ENCODE peak calls at places on chromosomes 1 and 21, in ten cellular contexts. One of them, this sample, is unnamed.

GRCh38 chr1:6911229-6911941 is 126.1 kb downstream of the CAMTA1 start:
- DNase-seq in Caco-2: no peak
- DNase-seq in aorta: no peak
- DNase-seq in left lung: no peak
- DNase-seq in AG04449: no peak
- DNase-seq in brain microvascular endothelial cell: no peak
- DNase-seq in effector memory CD4-positive, alpha-beta T cell: no peak
- DNase-seq in Karpas-422: no peak
- DNase-seq in CD4-positive, CD25-positive, alpha-beta regulatory T cell: no peak
- DNase-seq in GM23338: no peak
- DNase-seq in this sample: no peak

GRCh38 chr1:7290971-7291970 is 479.8 kb upstream of the VAMP3 start:
- DNase-seq in Caco-2: no peak
- DNase-seq in aorta: peak; percentile 76
- DNase-seq in left lung: no peak
- DNase-seq in AG04449: no peak
- DNase-seq in brain microvascular endothelial cell: peak; percentile 13
- DNase-seq in effector memory CD4-positive, alpha-beta T cell: no peak
- DNase-seq in Karpas-422: no peak
- DNase-seq in CD4-positive, CD25-positive, alpha-beta regulatory T cell: no peak
- DNase-seq in GM23338: no peak
- DNase-seq in this sample: no peak

GRCh38 chr1:31880957-31881697 is 57.0 kb downstream of the PTP4A2 start:
- DNase-seq in Caco-2: no peak
- DNase-seq in aorta: no peak
- DNase-seq in left lung: no peak
- DNase-seq in AG04449: no peak
- DNase-seq in brain microvascular endothelial cell: no peak
- DNase-seq in effector memory CD4-positive, alpha-beta T cell: no peak
- DNase-seq in Karpas-422: peak; percentile 79
- DNase-seq in CD4-positive, CD25-positive, alpha-beta regulatory T cell: no peak
- DNase-seq in GM23338: no peak
- DNase-seq in this sample: no peak

GRCh38 chr1:91799159-91799558 is 86.8 kb downstream of the TGFBR3 start:
- DNase-seq in Caco-2: no peak
- DNase-seq in aorta: no peak
- DNase-seq in left lung: no peak
- DNase-seq in AG04449: no peak
- DNase-seq in brain microvascular endothelial cell: no peak
- DNase-seq in effector memory CD4-positive, alpha-beta T cell: no peak
- DNase-seq in Karpas-422: no peak
- DNase-seq in CD4-positive, CD25-positive, alpha-beta regulatory T cell: no peak
- DNase-seq in GM23338: no peak
- DNase-seq in this sample: no peak

GRCh38 chr21:44836666-44837471 is 19.0 kb upstream of the SUMO3 start:
- DNase-seq in Caco-2: peak; percentile 78
- DNase-seq in aorta: no peak
- DNase-seq in left lung: no peak
- DNase-seq in AG04449: no peak
- DNase-seq in brain microvascular endothelial cell: no peak
- DNase-seq in effector memory CD4-positive, alpha-beta T cell: no peak
- DNase-seq in Karpas-422: peak; percentile 57
- DNase-seq in CD4-positive, CD25-positive, alpha-beta regulatory T cell: no peak
- DNase-seq in GM23338: no peak
- DNase-seq in this sample: no peak

GRCh38 chr1:205446828-205447227 is 9.0 kb downstream of the BLACAT1 start:
- DNase-seq in Caco-2: no peak
- DNase-seq in aorta: no peak
- DNase-seq in left lung: no peak
- DNase-seq in AG04449: no peak
- DNase-seq in brain microvascular endothelial cell: no peak
- DNase-seq in effector memory CD4-positive, alpha-beta T cell: no peak
- DNase-seq in Karpas-422: no peak
- DNase-seq in CD4-positive, CD25-positive, alpha-beta regulatory T cell: no peak
- DNase-seq in GM23338: peak; percentile 30
- DNase-seq in this sample: no peak

GRCh38 chr1:86317926-86318325 is 78.2 kb downstream of the ODF2L start:
- DNase-seq in Caco-2: no peak
- DNase-seq in aorta: no peak
- DNase-seq in left lung: no peak
- DNase-seq in AG04449: no peak
- DNase-seq in brain microvascular endothelial cell: no peak
- DNase-seq in effector memory CD4-positive, alpha-beta T cell: no peak
- DNase-seq in Karpas-422: no peak
- DNase-seq in CD4-positive, CD25-positive, alpha-beta regulatory T cell: no peak
- DNase-seq in GM23338: no peak
- DNase-seq in this sample: no peak

GRCh38 chr1:39802496-39803260 is 14.0 kb upstream of the BMP8B start:
- DNase-seq in Caco-2: no peak
- DNase-seq in aorta: no peak
- DNase-seq in left lung: no peak
- DNase-seq in AG04449: no peak
- DNase-seq in brain microvascular endothelial cell: no peak
- DNase-seq in effector memory CD4-positive, alpha-beta T cell: no peak
- DNase-seq in Karpas-422: no peak
- DNase-seq in CD4-positive, CD25-positive, alpha-beta regulatory T cell: no peak
- DNase-seq in GM23338: no peak
- DNase-seq in this sample: no peak

GRCh38 chr1:59272507-59272906 is 24.4 kb upstream of the FGGY start:
- DNase-seq in Caco-2: no peak
- DNase-seq in aorta: peak; percentile 62
- DNase-seq in left lung: no peak
- DNase-seq in AG04449: no peak
- DNase-seq in brain microvascular endothelial cell: peak; percentile 50
- DNase-seq in effector memory CD4-positive, alpha-beta T cell: no peak
- DNase-seq in Karpas-422: no peak
- DNase-seq in CD4-positive, CD25-positive, alpha-beta regulatory T cell: no peak
- DNase-seq in GM23338: no peak
- DNase-seq in this sample: no peak

GRCh38 chr1:159535907-159536306 is at the start of gene OR10J5:
- DNase-seq in Caco-2: no peak
- DNase-seq in aorta: no peak
- DNase-seq in left lung: no peak
- DNase-seq in AG04449: no peak
- DNase-seq in brain microvascular endothelial cell: no peak
- DNase-seq in effector memory CD4-positive, alpha-beta T cell: no peak
- DNase-seq in Karpas-422: no peak
- DNase-seq in CD4-positive, CD25-positive, alpha-beta regulatory T cell: no peak
- DNase-seq in GM23338: no peak
- DNase-seq in this sample: no peak

GRCh38 chr1:9278114-9278513 is 14.6 kb upstream of the SPSB1 start:
- DNase-seq in Caco-2: no peak
- DNase-seq in aorta: no peak
- DNase-seq in left lung: no peak
- DNase-seq in AG04449: no peak
- DNase-seq in brain microvascular endothelial cell: no peak
- DNase-seq in effector memory CD4-positive, alpha-beta T cell: no peak
- DNase-seq in Karpas-422: no peak
- DNase-seq in CD4-positive, CD25-positive, alpha-beta regulatory T cell: no peak
- DNase-seq in GM23338: no peak
- DNase-seq in this sample: no peak

GRCh38 chr1:121458291-121459048 is 273.7 kb downstream of the SRGAP2C start:
- DNase-seq in Caco-2: no peak
- DNase-seq in aorta: no peak
- DNase-seq in left lung: no peak
- DNase-seq in AG04449: no peak
- DNase-seq in brain microvascular endothelial cell: no peak
- DNase-seq in effector memory CD4-positive, alpha-beta T cell: no peak
- DNase-seq in Karpas-422: peak; percentile 98
- DNase-seq in CD4-positive, CD25-positive, alpha-beta regulatory T cell: peak; percentile 12
- DNase-seq in GM23338: no peak
- DNase-seq in this sample: no peak

GRCh38 chr1:100347009-100347966 is 5.0 kb upstream of the CDC14A start:
- DNase-seq in Caco-2: no peak
- DNase-seq in aorta: no peak
- DNase-seq in left lung: no peak
- DNase-seq in AG04449: no peak
- DNase-seq in brain microvascular endothelial cell: peak; percentile 68
- DNase-seq in effector memory CD4-positive, alpha-beta T cell: no peak
- DNase-seq in Karpas-422: no peak
- DNase-seq in CD4-positive, CD25-positive, alpha-beta regulatory T cell: no peak
- DNase-seq in GM23338: no peak
- DNase-seq in this sample: no peak

GRCh38 chr1:24205701-24206464 is 18.8 kb upstream of the IFNLR1 start:
- DNase-seq in Caco-2: no peak
- DNase-seq in aorta: no peak
- DNase-seq in left lung: no peak
- DNase-seq in AG04449: no peak
- DNase-seq in brain microvascular endothelial cell: no peak
- DNase-seq in effector memory CD4-positive, alpha-beta T cell: no peak
- DNase-seq in Karpas-422: peak; percentile 35
- DNase-seq in CD4-positive, CD25-positive, alpha-beta regulatory T cell: no peak
- DNase-seq in GM23338: no peak
- DNase-seq in this sample: no peak

GRCh38 chr1:153506831-153507413 is 28.9 kb downstream of the S100A6 start:
- DNase-seq in Caco-2: peak; percentile 35
- DNase-seq in aorta: peak; percentile 91
- DNase-seq in left lung: no peak
- DNase-seq in AG04449: no peak
- DNase-seq in brain microvascular endothelial cell: peak; percentile 77
- DNase-seq in effector memory CD4-positive, alpha-beta T cell: no peak
- DNase-seq in Karpas-422: no peak
- DNase-seq in CD4-positive, CD25-positive, alpha-beta regulatory T cell: no peak
- DNase-seq in GM23338: no peak
- DNase-seq in this sample: peak; percentile 63

GRCh38 chr1:161962094-161962887 is 61.4 kb downstream of the OLFML2B start:
- DNase-seq in Caco-2: no peak
- DNase-seq in aorta: no peak
- DNase-seq in left lung: no peak
- DNase-seq in AG04449: peak; percentile 70
- DNase-seq in brain microvascular endothelial cell: peak; percentile 88
- DNase-seq in effector memory CD4-positive, alpha-beta T cell: no peak
- DNase-seq in Karpas-422: no peak
- DNase-seq in CD4-positive, CD25-positive, alpha-beta regulatory T cell: no peak
- DNase-seq in GM23338: no peak
- DNase-seq in this sample: peak; percentile 55
- H3K4me3 ChIP-seq in Caco-2: no peak overlapping the region
- H3K4me3 ChIP-seq in aorta: peak overlapping the region; percentile 29
- H3K4me3 ChIP-seq in left lung: no peak overlapping the region
- H3K4me3 ChIP-seq in AG04449: peak overlapping the region; percentile 37
- H3K4me3 ChIP-seq in brain microvascular endothelial cell: peak overlapping the region; percentile 47
- H3K4me3 ChIP-seq in effector memory CD4-positive, alpha-beta T cell: peak overlapping the region; percentile 31
- H3K4me3 ChIP-seq in Karpas-422: no peak overlapping the region
- H3K4me3 ChIP-seq in CD4-positive, CD25-positive, alpha-beta regulatory T cell: peak overlapping the region; percentile 74
- H3K4me3 ChIP-seq in GM23338: no peak overlapping the region
- H3K4me3 ChIP-seq in this sample: peak overlapping the region; percentile 1

DNA sequence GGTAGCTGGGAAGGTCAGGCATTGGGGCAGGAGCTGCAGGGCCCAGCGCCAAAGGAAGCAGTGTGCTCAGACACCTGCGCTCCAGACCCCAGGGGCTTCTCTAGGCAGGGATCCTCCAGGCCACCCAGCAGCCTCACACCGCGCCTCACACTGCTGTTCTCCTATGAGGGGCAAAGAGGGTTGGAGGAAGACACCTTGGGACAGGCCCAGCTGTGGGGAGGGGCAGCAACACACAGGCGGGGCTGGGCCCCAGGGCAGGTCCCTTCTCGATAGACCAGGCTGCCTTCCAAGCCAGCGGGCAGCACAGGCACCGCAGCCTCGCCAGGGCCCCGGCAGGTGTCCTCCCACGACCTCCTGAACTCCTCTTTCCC is 20.7 kb upstream of the PRSS38 start:
- DNase-seq in Caco-2: no peak
- DNase-seq in aorta: no peak
- DNase-seq in left lung: peak; percentile 75
- DNase-seq in AG04449: no peak
- DNase-seq in brain microvascular endothelial cell: no peak
- DNase-seq in effector memory CD4-positive, alpha-beta T cell: no peak
- DNase-seq in Karpas-422: no peak
- DNase-seq in CD4-positive, CD25-positive, alpha-beta regulatory T cell: no peak
- DNase-seq in GM23338: peak; percentile 27
- DNase-seq in this sample: no peak
- H3K4me3 ChIP-seq in Caco-2: no peak overlapping the region
- H3K4me3 ChIP-seq in aorta: no peak overlapping the region
- H3K4me3 ChIP-seq in left lung: no peak overlapping the region
- H3K4me3 ChIP-seq in AG04449: peak overlapping the region; percentile 34
- H3K4me3 ChIP-seq in brain microvascular endothelial cell: no peak overlapping the region
- H3K4me3 ChIP-seq in effector memory CD4-positive, alpha-beta T cell: no peak overlapping the region
- H3K4me3 ChIP-seq in Karpas-422: no peak overlapping the region
- H3K4me3 ChIP-seq in CD4-positive, CD25-positive, alpha-beta regulatory T cell: no peak overlapping the region
- H3K4me3 ChIP-seq in GM23338: no peak overlapping the region
- H3K4me3 ChIP-seq in this sample: peak overlapping the region; percentile 18

GRCh38 chr1:155251566-155251965 is 3.7 kb downstream of the ENTREP3 start:
- DNase-seq in Caco-2: no peak
- DNase-seq in aorta: no peak
- DNase-seq in left lung: no peak
- DNase-seq in AG04449: no peak
- DNase-seq in brain microvascular endothelial cell: no peak
- DNase-seq in effector memory CD4-positive, alpha-beta T cell: no peak
- DNase-seq in Karpas-422: no peak
- DNase-seq in CD4-positive, CD25-positive, alpha-beta regulatory T cell: no peak
- DNase-seq in GM23338: no peak
- DNase-seq in this sample: no peak

GRCh38 chr1:155254228-155254713 is 1.0 kb downstream of the ENTREP3 start:
- DNase-seq in Caco-2: no peak
- DNase-seq in aorta: no peak
- DNase-seq in left lung: no peak
- DNase-seq in AG04449: no peak
- DNase-seq in brain microvascular endothelial cell: no peak
- DNase-seq in effector memory CD4-positive, alpha-beta T cell: no peak
- DNase-seq in Karpas-422: peak; percentile 61
- DNase-seq in CD4-positive, CD25-positive, alpha-beta regulatory T cell: no peak
- DNase-seq in GM23338: no peak
- DNase-seq in this sample: no peak

GRCh38 chr1:155254714-155255242 is 505 bp downstream of the ENTREP3 start:
- DNase-seq in Caco-2: no peak
- DNase-seq in aorta: peak; percentile 73
- DNase-seq in left lung: peak; percentile 84
- DNase-seq in AG04449: no peak
- DNase-seq in brain microvascular endothelial cell: no peak
- DNase-seq in effector memory CD4-positive, alpha-beta T cell: no peak
- DNase-seq in Karpas-422: peak; percentile 70
- DNase-seq in CD4-positive, CD25-positive, alpha-beta regulatory T cell: no peak
- DNase-seq in GM23338: no peak
- DNase-seq in this sample: no peak

GRCh38 chr1:155253797-155254196 is 1.5 kb downstream of the ENTREP3 start:
- DNase-seq in Caco-2: no peak
- DNase-seq in aorta: no peak
- DNase-seq in left lung: no peak
- DNase-seq in AG04449: no peak
- DNase-seq in brain microvascular endothelial cell: no peak
- DNase-seq in effector memory CD4-positive, alpha-beta T cell: no peak
- DNase-seq in Karpas-422: peak; percentile 51
- DNase-seq in CD4-positive, CD25-positive, alpha-beta regulatory T cell: no peak
- DNase-seq in GM23338: no peak
- DNase-seq in this sample: no peak

GRCh38 chr1:155253208-155253607 is 2.1 kb downstream of the ENTREP3 start:
- DNase-seq in Caco-2: no peak
- DNase-seq in aorta: no peak
- DNase-seq in left lung: no peak
- DNase-seq in AG04449: no peak
- DNase-seq in brain microvascular endothelial cell: no peak
- DNase-seq in effector memory CD4-positive, alpha-beta T cell: no peak
- DNase-seq in Karpas-422: no peak
- DNase-seq in CD4-positive, CD25-positive, alpha-beta regulatory T cell: no peak
- DNase-seq in GM23338: peak; percentile 28
- DNase-seq in this sample: no peak
- H3K4me3 ChIP-seq in Caco-2: no peak overlapping the region
- H3K4me3 ChIP-seq in aorta: no peak overlapping the region
- H3K4me3 ChIP-seq in left lung: no peak overlapping the region
- H3K4me3 ChIP-seq in AG04449: peak overlapping the region; percentile 81
- H3K4me3 ChIP-seq in brain microvascular endothelial cell: peak overlapping the region; percentile 74
- H3K4me3 ChIP-seq in effector memory CD4-positive, alpha-beta T cell: no peak overlapping the region
- H3K4me3 ChIP-seq in Karpas-422: peak overlapping the region; percentile 73
- H3K4me3 ChIP-seq in CD4-positive, CD25-positive, alpha-beta regulatory T cell: no peak overlapping the region
- H3K4me3 ChIP-seq in GM23338: peak overlapping the region; percentile 89
- H3K4me3 ChIP-seq in this sample: peak overlapping the region; percentile 82

GRCh38 chr21:27693376-27693775 is 726.5 kb upstream of the ADAMTS5 start:
- DNase-seq in Caco-2: no peak
- DNase-seq in aorta: no peak
- DNase-seq in left lung: no peak
- DNase-seq in AG04449: peak; percentile 63
- DNase-seq in brain microvascular endothelial cell: peak; percentile 42
- DNase-seq in effector memory CD4-positive, alpha-beta T cell: no peak
- DNase-seq in Karpas-422: no peak
- DNase-seq in CD4-positive, CD25-positive, alpha-beta regulatory T cell: no peak
- DNase-seq in GM23338: no peak
- DNase-seq in this sample: no peak
- H3K4me3 ChIP-seq in Caco-2: no peak overlapping the region
- H3K4me3 ChIP-seq in aorta: no peak overlapping the region
- H3K4me3 ChIP-seq in left lung: no peak overlapping the region
- H3K4me3 ChIP-seq in AG04449: no peak overlapping the region
- H3K4me3 ChIP-seq in brain microvascular endothelial cell: no peak overlapping the region
- H3K4me3 ChIP-seq in effector memory CD4-positive, alpha-beta T cell: no peak overlapping the region
- H3K4me3 ChIP-seq in Karpas-422: no peak overlapping the region
- H3K4me3 ChIP-seq in CD4-positive, CD25-positive, alpha-beta regulatory T cell: no peak overlapping the region
- H3K4me3 ChIP-seq in GM23338: no peak overlapping the region
- H3K4me3 ChIP-seq in this sample: no peak overlapping the region

This sample was measured in HFF-Myc.